ENCODE peak calls at places on chromosome 3, in four cellular contexts. D, V, L and Q are unnamed samples.
A peak's percentile ranks its signal among the peaks of the same experiment; 100 is the strongest.

GRCh38 chr3:45087155-45087554 is 59.0 kb downstream of the CDCP1 start:
- DNase-seq in D (no peak), V (peak; percentile 27), L (no peak), Q (no peak)

GRCh38 chr3:55128201-55128870 is 200.5 kb upstream of the LRTM1 start:
- DNase-seq in D (no peak), V (peak; percentile 28), L (no peak), Q (no peak)

GRCh38 chr3:37935756-37936666 is 54.6 kb upstream of the VILL start:
- DNase-seq in D (no peak), V (peak; percentile 95), L (no peak), Q (no peak)

GRCh38 chr3:99344216-99344615 is 294.2 kb upstream of the COL8A1 start:
- DNase-seq in D (no peak), V (peak; percentile 35), L (no peak), Q (no peak)

GRCh38 chr3:132904-133303 is 63.7 kb upstream of the CHL1 start:
- DNase-seq in D (no peak), V (no peak), L (no peak), Q (no peak)

GRCh38 chr3:171458056-171458856 is 1.9 kb downstream of the TNIK start:
- DNase-seq in D (no peak), V (no peak), L (no peak), Q (no peak)

GRCh38 chr3:167978071-167978470 is 117.7 kb downstream of the GOLIM4 start:
- DNase-seq in D (no peak), V (no peak), L (no peak), Q (no peak)

GRCh38 chr3:94524102-94524922 is 461.5 kb downstream of the NSUN3 start:
- DNase-seq in D (no peak), V (no peak), L (no peak), Q (no peak)

GRCh38 chr3:12484198-12484982 is at the start of gene TSEN2:
- DNase-seq in D (peak; percentile 92), V (peak; percentile 94), L (peak; percentile 94), Q (peak; percentile 51)
- TF ChIP-seq POLR2A in D (peak; percentile 37), V (no peak), L (peak; percentile 85), Q (peak; percentile 94)

GRCh38 chr3:107430214-107431047 is 53.2 kb downstream of the CCDC54 start:
- DNase-seq in D (no peak), V (peak; percentile 19), L (no peak), Q (no peak)

GRCh38 chr3:107432646-107433045 is 55.4 kb downstream of the CCDC54 start:
- DNase-seq in D (no peak), V (no peak), L (no peak), Q (no peak)

GRCh38 chr3:107432013-107432515 is 54.8 kb downstream of the CCDC54 start:
- DNase-seq in D (no peak), V (peak; percentile 10), L (no peak), Q (no peak)

GRCh38 chr3:107431048-107431297 is 53.7 kb downstream of the CCDC54 start:
- DNase-seq in D (peak; percentile 55), V (peak; percentile 1), L (no peak), Q (no peak)

DNA sequence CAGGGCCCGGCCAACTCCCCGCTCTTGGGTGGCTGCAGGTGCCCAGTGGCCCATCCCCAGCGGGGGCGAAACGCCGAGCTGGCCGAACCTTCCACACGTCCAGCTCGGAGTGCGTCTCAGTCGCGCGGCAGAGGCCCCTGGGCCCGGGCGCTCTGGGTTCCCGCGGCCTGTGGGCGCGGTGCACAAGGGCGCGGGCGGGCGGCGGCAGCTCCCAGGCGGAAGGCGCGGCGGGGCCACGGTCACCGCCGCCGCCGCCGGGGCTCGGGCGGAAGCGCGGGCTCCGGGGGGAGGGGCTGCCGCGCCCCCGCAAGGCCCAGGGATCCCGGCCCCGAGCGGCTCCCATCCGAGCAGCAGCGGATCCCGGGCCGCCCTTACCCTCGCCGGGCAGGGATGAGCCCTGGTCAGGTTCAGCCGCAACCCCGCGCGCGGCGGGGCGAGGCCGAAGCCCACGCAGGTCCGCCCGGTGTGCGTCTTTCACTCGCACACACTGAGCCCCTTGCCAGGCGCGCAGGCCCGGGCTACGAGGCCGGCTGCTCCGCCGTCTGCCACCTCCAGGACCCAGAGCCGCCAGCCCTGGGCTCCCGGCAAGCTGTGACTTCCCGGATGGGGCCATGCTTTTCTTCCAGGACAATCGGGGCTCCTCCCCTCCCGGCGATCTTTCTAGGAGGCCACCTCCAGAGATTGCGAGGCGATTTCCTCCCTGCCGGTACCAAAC is 54.2 kb downstream of the CCDC54 start:
- DNase-seq in D (peak; percentile 73), V (peak; percentile 50), L (peak; percentile 34), Q (peak; percentile 5)
- TF ChIP-seq POLR2A in D (peak; percentile 51), V (no peak), L (no peak), Q (no peak)

GRCh38 chr3:190786898-190787297 is 75.6 kb downstream of the GMNC start:
- DNase-seq in D (no peak), V (no peak), L (no peak), Q (no peak)
- TF ChIP-seq POLR2A in D (no peak), V (no peak), L (no peak), Q (no peak)

GRCh38 chr3:12408984-12409383 is 75.3 kb upstream of the TSEN2 start:
- DNase-seq in D (no peak), V (no peak), L (no peak), Q (no peak)
- TF ChIP-seq POLR2A in D (no peak), V (no peak), L (no peak), Q (no peak)

GRCh38 chr3:156826896-156827882 is 1.0 kb downstream of the LEKR1 start:
- DNase-seq in D (no peak), V (no peak), L (no peak), Q (no peak)

GRCh38 chr3:156831006-156831405 is 4.9 kb downstream of the LEKR1 start:
- DNase-seq in D (no peak), V (no peak), L (no peak), Q (no peak)

GRCh38 chr3:156820687-156821070 is 5.5 kb upstream of the LEKR1 start:
- DNase-seq in D (no peak), V (no peak), L (no peak), Q (no peak)

GRCh38 chr3:156826144-156826895 is at the start of gene LEKR1:
- DNase-seq in D (peak; percentile 85), V (peak; percentile 98), L (peak; percentile 68), Q (no peak)

GRCh38 chr3:156825795-156826143 is 384 bp upstream of the LEKR1 start:
- DNase-seq in D (no peak), V (no peak), L (no peak), Q (no peak)
- TF ChIP-seq POLR2A in D (no peak), V (peak; percentile 85), L (no peak), Q (no peak)